ENCODE peak calls at places on chromosomes 16 and 17, in five cellular contexts. L is IMR-90, F is H9, Q is mesenchymal stem cell, G is H1. B is an unnamed sample.
A peak's percentile ranks its signal among the peaks of the same experiment; 100 is the strongest.

GRCh38 chr17:7235693-7236665 is 1.7 kb upstream of the DVL2 start:
- DNase-seq in L (peak; percentile 47), F (peak; percentile 20), Q (peak; percentile 65), G (no peak), B (no peak)

GRCh38 chr16:19657831-19658230 is 60.2 kb downstream of the KNOP1 start:
- DNase-seq in L (no peak), F (no peak), Q (no peak), G (no peak), B (no peak)

GRCh38 chr17:57552114-57552601 is 192.9 kb downstream of the CCDC182 start:
- DNase-seq in L (no peak), F (peak; percentile 89), Q (peak; percentile 57), G (no peak), B (no peak)

GRCh38 chr16:19967561-19967960 is 82.9 kb upstream of the GPRC5B start:
- DNase-seq in L (no peak), F (peak; percentile 3), Q (no peak), G (no peak), B (no peak)

GRCh38 chr17:81291662-81292061 is 3.4 kb downstream of the SLC38A10 start:
- DNase-seq in L (peak; percentile 25), F (peak; percentile 83), Q (peak; percentile 62), G (peak; percentile 19), B (no peak)

GRCh38 chr16:4053663-4054479 is 62.4 kb downstream of the ADCY9 start:
- DNase-seq in L (peak; percentile 95), F (no peak), Q (peak; percentile 97), G (no peak), B (no peak)

GRCh38 chr17:64378890-64379354 is 11.7 kb downstream of the PECAM1 start:
- DNase-seq in L (no peak), F (no peak), Q (no peak), G (no peak), B (no peak)

GRCh38 chr16:66475232-66475631 is 48.1 kb downstream of the BEAN1 start:
- DNase-seq in L (no peak), F (no peak), Q (no peak), G (no peak), B (no peak)

GRCh38 chr17:27224526-27225315 is 69.2 kb upstream of the WSB1 start:
- DNase-seq in L (no peak), F (no peak), Q (peak; percentile 33), G (no peak), B (no peak)

GRCh38 chr17:82948081-82948511 is 108.3 kb upstream of the ZNF750 start:
- DNase-seq in L (no peak), F (no peak), Q (no peak), G (no peak), B (no peak)

GRCh38 chr17:5899496-5900195 is 170.5 kb upstream of the WSCD1 start:
- DNase-seq in L (no peak), F (peak; percentile 25), Q (no peak), G (no peak), B (no peak)

GRCh38 chr17:36934144-36934758 is 3.0 kb upstream of the LHX1 start:
- DNase-seq in L (no peak), F (peak; percentile 72), Q (no peak), G (no peak), B (no peak)

GRCh38 chr16:634051-634670 is 1.9 kb downstream of the METTL26 start:
- DNase-seq in L (no peak), F (no peak), Q (no peak), G (no peak), B (no peak)

GRCh38 chr17:9729735-9730420 is 61.5 kb downstream of the DHRS7C start:
- DNase-seq in L (peak; percentile 1), F (no peak), Q (peak; percentile 24), G (no peak), B (no peak)

GRCh38 chr16:66604376-66605176 is at the start of gene CMTM3:
- DNase-seq in L (peak; percentile 45), F (peak; percentile 86), Q (peak; percentile 70), G (no peak), B (peak; percentile 74)

GRCh38 chr17:74749262-74750038 is 1.0 kb downstream of the NHERF1 start:
- DNase-seq in L (no peak), F (no peak), Q (peak; percentile 61), G (no peak), B (no peak)

GRCh38 chr17:15412606-15413005 is 54.8 kb downstream of the CDRT4 start:
- DNase-seq in L (no peak), F (no peak), Q (no peak), G (no peak), B (no peak)

GRCh38 chr17:75983501-75984181 is 4.6 kb downstream of the TEN1 start:
- DNase-seq in L (no peak), F (peak; percentile 90), Q (no peak), G (no peak), B (no peak)

GRCh38 chr17:57481901-57482300 is 225.6 kb downstream of the MSI2 start:
- DNase-seq in L (peak; percentile 100), F (no peak), Q (peak; percentile 99), G (no peak), B (no peak)

GRCh38 chr16:57600952-57601580 is 27.4 kb upstream of the ADGRG1 start:
- DNase-seq in L (no peak), F (no peak), Q (no peak), G (no peak), B (no peak)

GRCh38 chr16:13453938-13454553 is 465.9 kb upstream of the ERCC4 start:
- DNase-seq in L (no peak), F (no peak), Q (no peak), G (no peak), B (peak; percentile 51)

GRCh38 chr17:43900183-43900857 is 7.0 kb downstream of the MPP2 start:
- DNase-seq in L (peak; percentile 72), F (peak; percentile 96), Q (peak; percentile 85), G (no peak), B (peak; percentile 89)

GRCh38 chr16:73890524-73891500 is 405.8 kb upstream of the PSMD7 start:
- DNase-seq in L (peak; percentile 4), F (peak; percentile 57), Q (no peak), G (peak; percentile 15), B (peak; percentile 32)

GRCh38 chr17:28384281-28385036 is 13.0 kb downstream of the SARM1 start:
- DNase-seq in L (no peak), F (peak; percentile 75), Q (peak; percentile 28), G (no peak), B (no peak)

GRCh38 chr16:56988161-56988947 is 1.0 kb upstream of the NLRC5 start:
- DNase-seq in L (peak; percentile 37), F (no peak), Q (peak; percentile 53), G (no peak), B (no peak)

GRCh38 chr17:82872591-82873520 is 33.0 kb upstream of the ZNF750 start:
- DNase-seq in L (no peak), F (no peak), Q (no peak), G (no peak), B (no peak)

DNA sequence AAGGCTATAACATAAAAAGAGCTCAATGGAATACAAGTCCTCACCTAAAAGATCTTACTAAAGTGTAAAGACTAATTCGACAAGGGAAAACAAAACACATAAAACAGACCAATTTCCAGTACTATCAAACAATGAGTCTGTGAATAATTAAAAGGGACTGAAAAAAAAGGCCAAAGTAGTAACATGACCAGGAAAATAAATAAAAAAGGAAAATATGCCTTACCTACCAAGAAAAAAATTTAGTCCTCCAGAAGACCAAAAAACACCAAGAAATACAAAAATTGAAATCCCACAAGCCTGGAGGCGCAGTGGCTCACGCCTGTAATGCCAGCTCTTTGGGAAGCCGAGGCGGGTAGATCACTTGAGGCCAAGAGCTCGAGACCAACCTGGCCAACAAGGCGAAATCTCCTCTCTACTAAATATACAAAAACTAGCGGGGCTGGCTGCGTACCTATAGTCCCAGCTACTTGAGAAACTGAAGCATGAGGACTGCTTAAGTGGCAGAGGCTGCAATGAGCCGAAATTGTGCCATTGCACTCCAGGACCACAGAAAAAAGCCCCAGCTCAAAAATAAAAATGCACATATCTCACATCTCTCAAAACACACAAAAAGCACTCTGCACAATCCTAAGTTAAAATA is 60.8 kb downstream of the TEX14 start:
- DNase-seq in L (no peak), F (peak; percentile 92), Q (peak; percentile 99), G (peak; percentile 77), B (peak; percentile 51)
- H2AFZ ChIP-seq in L (peak overlapping the region; percentile 49), F (no peak overlapping the region), Q (no peak overlapping the region), G (no peak overlapping the region), B (no peak overlapping the region)

DNA sequence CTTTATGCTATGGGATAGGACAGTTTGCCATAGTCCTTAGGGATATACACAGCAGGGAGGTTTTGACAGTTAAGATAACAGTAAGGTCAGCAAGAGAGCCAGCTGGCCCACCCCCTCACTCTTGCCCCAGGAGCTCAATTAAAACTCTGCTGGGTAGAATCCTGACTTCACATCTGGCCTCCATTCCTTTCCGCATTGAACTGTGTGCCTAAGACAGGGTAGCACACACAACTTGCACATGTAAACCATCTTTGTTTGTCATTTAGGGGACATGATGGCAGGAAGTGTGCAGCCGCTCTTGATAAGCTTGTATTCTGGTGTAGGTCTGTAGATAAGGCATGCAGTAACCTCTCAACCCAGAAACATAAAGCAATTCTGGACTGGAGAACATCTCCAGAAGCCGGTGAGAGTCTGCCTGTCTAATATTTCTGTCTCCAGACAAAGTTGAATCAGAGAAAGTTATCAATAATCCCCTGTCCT is 5.2 kb downstream of the MINK1 start:
- DNase-seq in L (no peak), F (no peak), Q (no peak), G (no peak), B (no peak)
- H3K18ac ChIP-seq in L (no peak overlapping the region), F (no peak overlapping the region), Q (no peak overlapping the region), G (no peak overlapping the region), B (no peak overlapping the region)

GRCh38 chr17:31388770-31389672 is 2.5 kb upstream of the RAB11FIP4 start:
- DNase-seq in L (no peak), F (peak; percentile 83), Q (peak; percentile 30), G (no peak), B (no peak)
- H2AFZ ChIP-seq in L (peak overlapping the region; percentile 48), F (no peak overlapping the region), Q (no peak overlapping the region), G (peak overlapping the region; percentile 78), B (peak overlapping the region; percentile 75)

GRCh38 chr16:27268376-27269299 is at the start of gene NSMCE1:
- DNase-seq in L (peak; percentile 96), F (peak; percentile 94), Q (peak; percentile 94), G (peak; percentile 63), B (peak; percentile 85)
- H3K18ac ChIP-seq in L (peak within 1 kb of the TSS; percentile 94), F (peak within 1 kb of the TSS; percentile 89), Q (peak within 1 kb of the TSS; percentile 97), G (no peak within 1 kb of the TSS), B (peak within 1 kb of the TSS; percentile 93)